ENCODE peak calls at places on chromosomes 2 and 18, in five cellular contexts. J is naive thymus-derived CD8-positive, alpha-beta T cell; H is CD4-positive, alpha-beta T cell; B is left lung; M is gastrocnemius medialis. D is an unnamed sample.

GRCh38 chr2:189144700-189145211 is 34.8 kb downstream of the COL5A2 start:
- ATAC-seq in J (no peak), H (no peak), B (no peak), M (no peak), D (no peak)

GRCh38 chr2:47129191-47129711 is 25.9 kb downstream of the STPG4 start:
- ATAC-seq in J (no peak), H (no peak), B (no peak), M (peak), D (no peak)

GRCh38 chr18:21393986-21394385 is 152.0 kb downstream of the GREB1L start:
- ATAC-seq in J (no peak), H (no peak), B (no peak), M (peak), D (no peak)

GRCh38 chr18:12044591-12044990 is 49.1 kb upstream of the ANKRD62 start:
- ATAC-seq in J (no peak), H (no peak), B (no peak), M (no peak), D (no peak)

GRCh38 chr2:33051586-33052385 is 105.0 kb downstream of the LTBP1 start:
- ATAC-seq in J (no peak), H (no peak), B (peak), M (peak), D (peak)

GRCh38 chr2:99101697-99102096 is 39.8 kb upstream of the C2orf15 start:
- ATAC-seq in J (no peak), H (no peak), B (peak), M (no peak), D (no peak)

GRCh38 chr18:47492691-47493090 is 241.2 kb upstream of the SKOR2 start:
- ATAC-seq in J (no peak), H (no peak), B (no peak), M (no peak), D (no peak)

GRCh38 chr2:69642709-69643601 is 584 bp downstream of the AAK1 start:
- ATAC-seq in J (peak), H (peak), B (peak), M (peak), D (peak)

GRCh38 chr2:206068207-206068606 is 17.8 kb downstream of the INO80D start:
- ATAC-seq in J (no peak), H (no peak), B (no peak), M (no peak), D (no peak)